ENCODE peak calls at places on chromosomes 3 and 15, in seven cellular contexts. P is lower lobe of right lung, K is uterus, G is lung, R is tibial nerve, L is left lung, E is breast epithelium. I is an unnamed sample.

GRCh38 chr3:107085261-107085660 is 292.0 kb upstream of the CCDC54 start:
- DNase-seq in L (no peak), P (no peak), K (no peak), E (no peak), R (no peak), G (no peak), I (no peak)

GRCh38 chr3:179743913-179744312 is 91.1 kb downstream of the USP13 start:
- DNase-seq in E (no peak), R (no peak), G (no peak), L (no peak), P (no peak), K (no peak), I (no peak)

GRCh38 chr3:126109146-126109859 is 25.4 kb upstream of the SLC41A3 start:
- DNase-seq in R (no peak), E (no peak), L (no peak), K (no peak), P (no peak), G (no peak), I (peak; percentile 44)

GRCh38 chr15:57835119-57835518 is 128.6 kb downstream of the POLR2M start:
- DNase-seq in P (no peak), R (no peak), K (no peak), L (no peak), E (no peak), G (no peak), I (no peak)

GRCh38 chr3:127597020-127597771 is 1.0 kb upstream of the MCM2 start:
- DNase-seq in E (no peak), R (no peak), P (no peak), L (no peak), G (no peak), K (no peak), I (no peak)

GRCh38 chr15:94968133-94968532 is 736.8 kb downstream of the MCTP2 start:
- DNase-seq in G (no peak), L (no peak), E (no peak), R (no peak), K (no peak), P (no peak), I (no peak)

GRCh38 chr3:125057186-125057850 is 1.5 kb upstream of the HEG1 start:
- DNase-seq in E (no peak), P (no peak), K (peak; percentile 50), R (no peak), L (no peak), G (no peak), I (no peak)

GRCh38 chr15:63331456-63331855 is 50.2 kb downstream of the CA12 start:
- DNase-seq in K (no peak), P (no peak), G (no peak), L (no peak), R (no peak), E (no peak), I (no peak)

GRCh38 chr3:67804545-67804944 is 150.1 kb upstream of the SUCLG2 start:
- DNase-seq in R (no peak), P (no peak), K (no peak), L (no peak), E (no peak), G (no peak), I (no peak)

GRCh38 chr3:146747928-146748327 is 142.8 kb upstream of the PLSCR5 start:
- DNase-seq in R (no peak), K (no peak), P (no peak), L (no peak), E (no peak), G (no peak), I (no peak)
- TF ChIP-seq CTCF in R (no peak), K (no peak), P (no peak), L (peak; percentile 22), E (no peak), G (no peak), I (peak; percentile 29)

GRCh38 chr3:10116928-10117327 is 1.5 kb downstream of the BRK1 start:
- DNase-seq in L (no peak), E (no peak), K (no peak), R (no peak), G (no peak), P (no peak), I (no peak)

GRCh38 chr3:10115326-10116137 is at the start of gene BRK1:
- DNase-seq in L (peak; percentile 97), E (peak; percentile 94), G (peak; percentile 94), K (peak; percentile 94), R (peak; percentile 91), P (peak; percentile 98), I (peak; percentile 96)

GRCh38 chr3:10121064-10121463 is 5.6 kb downstream of the BRK1 start:
- DNase-seq in R (no peak), G (no peak), L (no peak), E (no peak), K (no peak), P (no peak), I (no peak)

GRCh38 chr3:10119376-10119775 is 3.9 kb downstream of the BRK1 start:
- DNase-seq in G (no peak), K (no peak), R (no peak), L (no peak), P (no peak), E (no peak), I (no peak)

GRCh38 chr3:10116138-10116460 is 624 bp downstream of the BRK1 start:
- DNase-seq in L (no peak), E (no peak), P (no peak), R (no peak), K (no peak), G (no peak), I (no peak)
- H3K4me3 ChIP-seq in L (peak overlapping the region; percentile 97), E (peak overlapping the region; percentile 74), P (peak overlapping the region; percentile 97), R (peak overlapping the region; percentile 77), K (peak overlapping the region; percentile 97), G (peak overlapping the region; percentile 76), I (peak overlapping the region; percentile 90)

DNA sequence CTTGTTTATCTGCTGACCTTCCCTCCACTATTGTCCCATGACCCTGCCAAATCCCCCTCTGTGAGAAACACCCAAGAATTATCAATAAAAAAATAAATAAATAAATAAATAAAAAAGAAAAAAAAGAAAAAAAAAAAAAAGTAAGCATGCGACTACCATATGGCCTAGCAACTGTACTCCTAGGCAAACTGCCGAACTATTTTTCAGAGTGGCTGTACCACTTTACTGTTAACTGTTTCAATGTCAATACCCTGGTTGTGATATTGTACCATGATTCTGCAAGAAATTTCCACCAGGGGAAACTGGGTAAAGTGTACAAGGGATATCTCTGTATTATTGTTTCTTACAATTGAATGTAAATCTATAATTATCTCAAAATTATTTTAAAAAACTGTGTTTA is 41.3 kb upstream of the MAP4 start:
- DNase-seq in P (no peak), E (no peak), L (no peak), R (no peak), K (no peak), G (no peak), I (no peak)
- H3K9me3 ChIP-seq in P (no peaks in the 10 kb centered on the region), E (no peaks in the 10 kb centered on the region), L (no peaks in the 10 kb centered on the region), R (no peaks in the 10 kb centered on the region), K (no peaks in the 10 kb centered on the region), G (no peaks in the 10 kb centered on the region), I (no peaks in the 10 kb centered on the region)

DNA sequence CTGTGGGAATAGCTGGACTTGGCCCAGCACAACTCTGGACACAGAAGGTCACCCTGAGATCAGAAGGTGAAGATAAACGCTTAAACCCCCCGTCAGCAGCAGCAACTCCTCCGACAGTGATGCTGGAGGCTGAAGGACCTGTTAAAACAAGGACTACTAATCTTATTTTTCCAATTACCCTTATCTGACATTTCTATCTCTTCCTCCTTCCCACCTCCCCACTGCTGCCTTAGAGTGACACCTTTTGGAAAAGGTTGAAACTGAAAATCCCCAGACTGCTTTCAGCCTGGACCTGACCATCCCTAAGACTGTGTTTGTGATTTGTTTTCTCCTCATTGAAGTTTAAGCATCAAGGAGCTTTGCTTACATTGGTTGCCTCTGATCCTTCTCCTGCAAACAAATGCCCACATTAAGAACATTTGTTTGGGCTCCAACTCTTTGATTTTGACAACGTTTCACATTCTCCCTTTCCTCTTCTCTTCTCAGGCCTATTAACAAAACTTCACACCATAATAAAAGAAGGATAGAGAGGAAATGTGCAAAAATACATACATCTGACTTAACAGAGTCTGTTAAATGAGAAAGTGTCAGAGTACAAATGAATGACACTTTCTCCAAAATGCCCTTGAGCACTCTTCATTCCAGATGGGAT is 410.6 kb upstream of the WNT5A start:
- DNase-seq in E (no peak), P (no peak), R (no peak), K (no peak), G (no peak), L (no peak), I (no peak)
- TF ChIP-seq CTCF in E (no peak), P (peak; percentile 37), R (no peak), K (peak; percentile 32), G (no peak), L (peak; percentile 24), I (no peak)